ENCODE peak calls at places on chromosomes 12 and 14, in five cellular contexts. J is renal cortical epithelial cell; Y is stimulated activated CD4-positive, alpha-beta T cell treated with anti-CD3 and anti-CD28 coated beads, Interleukin-1b, Interleukin-23, amount 100 ng/mL, for 1 hour; R is BJ; Z is activated naive CD8-positive, alpha-beta T cell treated with anti-CD3 and anti-CD28 coated beads, Interleukin-2, amount 50 U/mL, for 24 hours. M is an unnamed sample.

GRCh38 chr12:101323255-101323654 is 43.4 kb downstream of the UTP20 start:
- DNase-seq in J (no peak), Y (no peak), R (no peak), Z (no peak), M (no peak)

GRCh38 chr14:55841625-55842024 is 261.6 kb downstream of the KTN1 start:
- DNase-seq in J (no peak), Y (no peak), R (no peak), Z (no peak), M (no peak)

GRCh38 chr14:74531467-74531866 is 37.9 kb downstream of the ISCA2 start:
- DNase-seq in J (peak), Y (no peak), R (no peak), Z (no peak), M (peak)

GRCh38 chr12:49233842-49234526 is 30.9 kb upstream of the TUBA1C start:
- DNase-seq in J (no peak), Y (no peak), R (no peak), Z (peak), M (peak)

GRCh38 chr14:45039390-45039789 is 44.5 kb upstream of the PRPF39 start:
- DNase-seq in J (no peak), Y (no peak), R (no peak), Z (no peak), M (no peak)

GRCh38 chr12:30877110-30877875 is 49.3 kb upstream of the TSPAN11 start:
- DNase-seq in J (no peak), Y (no peak), R (no peak), Z (no peak), M (no peak)

GRCh38 chr12:122081108-122081696 is 2.6 kb downstream of the MLXIP start:
- DNase-seq in J (peak), Y (no peak), R (no peak), Z (no peak), M (no peak)

GRCh38 chr14:99624971-99625370 is 20.0 kb upstream of the HHIPL1 start:
- DNase-seq in J (no peak), Y (no peak), R (no peak), Z (no peak), M (peak)

GRCh38 chr12:89156324-89156723 is 196.0 kb downstream of the DUSP6 start:
- DNase-seq in J (no peak), Y (no peak), R (no peak), Z (no peak), M (no peak)

GRCh38 chr14:95516554-95517209 is at the start of gene SYNE3:
- DNase-seq in J (no peak), Y (no peak), R (no peak), Z (peak), M (peak)

GRCh38 chr12:41932470-41932991 is 212.1 kb downstream of the GXYLT1 start:
- DNase-seq in J (peak), Y (no peak), R (no peak), Z (peak), M (peak)

GRCh38 chr14:96711559-96712267 is 85.5 kb upstream of the VRK1 start:
- DNase-seq in J (no peak), Y (no peak), R (no peak), Z (no peak), M (no peak)

GRCh38 chr12:19841451-19841850 is 402.2 kb downstream of the AEBP2 start:
- DNase-seq in J (no peak), Y (no peak), R (no peak), Z (no peak), M (no peak)

GRCh38 chr14:94320243-94320642 is 2.9 kb downstream of the SERPINA6 start:
- DNase-seq in J (peak), Y (no peak), R (no peak), Z (no peak), M (no peak)

GRCh38 chr12:48824112-48824511 is 5.8 kb downstream of the CACNB3 start:
- DNase-seq in J (no peak), Y (no peak), R (no peak), Z (no peak), M (peak)

GRCh38 chr14:90518075-90518940 is 121.5 kb downstream of the CALM1 start:
- DNase-seq in J (no peak), Y (no peak), R (no peak), Z (no peak), M (no peak)

GRCh38 chr12:79452906-79453305 is 237.9 kb downstream of the PAWR start:
- DNase-seq in J (peak), Y (no peak), R (no peak), Z (no peak), M (peak)

GRCh38 chr12:80412343-80412953 is 31.6 kb upstream of the PTPRQ start:
- DNase-seq in J (peak), Y (no peak), R (no peak), Z (no peak), M (no peak)

GRCh38 chr12:58046281-58046680 is 104.9 kb downstream of the ATP23 start:
- DNase-seq in J (no peak), Y (no peak), R (no peak), Z (no peak), M (no peak)

GRCh38 chr14:75303415-75303814 is 24.8 kb downstream of the FOS start:
- DNase-seq in J (peak), Y (no peak), R (no peak), Z (peak), M (peak)

GRCh38 chr12:57889541-57889989 is 43.0 kb upstream of the CTDSP2 start:
- DNase-seq in J (no peak), Y (no peak), R (peak), Z (no peak), M (peak)

GRCh38 chr14:37515761-37516160 is 79.3 kb downstream of the FOXA1 start:
- DNase-seq in J (no peak), Y (no peak), R (no peak), Z (no peak), M (no peak)

GRCh38 chr14:100862793-100863192 is 36.9 kb downstream of the MEG3 start:
- DNase-seq in J (no peak), Y (no peak), R (no peak), Z (no peak), M (no peak)

GRCh38 chr12:124653169-124653931 is 85.9 kb upstream of the NCOR2 start:
- DNase-seq in J (no peak), Y (no peak), R (no peak), Z (no peak), M (no peak)

GRCh38 chr12:3705349-3705675 is 47.6 kb downstream of the CRACR2A start:
- DNase-seq in J (no peak), Y (no peak), R (no peak), Z (no peak), M (no peak)

GRCh38 chr12:121992059-121992879 is 29.4 kb upstream of the BCL7A start:
- DNase-seq in J (peak), Y (peak), R (peak), Z (peak), M (no peak)

GRCh38 chr12:104420868-104421267 is 35.9 kb upstream of the CHST11 start:
- DNase-seq in J (no peak), Y (no peak), R (no peak), Z (no peak), M (no peak)

GRCh38 chr14:75222208-75222701 is 45.8 kb upstream of the TMED10 start:
- DNase-seq in J (peak), Y (no peak), R (no peak), Z (no peak), M (no peak)

GRCh38 chr14:101474563-101475467 is 86.5 kb upstream of the DIO3 start:
- DNase-seq in J (no peak), Y (no peak), R (no peak), Z (no peak), M (peak)

GRCh38 chr12:40907115-40907521 is 214.9 kb downstream of the CNTN1 start:
- DNase-seq in J (peak), Y (no peak), R (no peak), Z (no peak), M (no peak)

GRCh38 chr12:9094512-9095206 is 21.1 kb downstream of the A2M start:
- DNase-seq in J (no peak), Y (no peak), R (no peak), Z (no peak), M (no peak)

GRCh38 chr12:67625004-67625403 is 23.5 kb upstream of the DYRK2 start:
- DNase-seq in J (peak), Y (no peak), R (no peak), Z (no peak), M (no peak)

GRCh38 chr12:21751517-21751916 is 23.0 kb downstream of the KCNJ8 start:
- DNase-seq in J (peak), Y (no peak), R (peak), Z (no peak), M (no peak)

GRCh38 chr12:4584281-4584680 is 22.3 kb downstream of the DYRK4 start:
- DNase-seq in J (no peak), Y (no peak), R (no peak), Z (no peak), M (no peak)

GRCh38 chr12:6818246-6819006 is 3.2 kb upstream of the GPR162 start:
- DNase-seq in J (no peak), Y (no peak), R (no peak), Z (no peak), M (peak)

GRCh38 chr12:26863515-26863914 is 30.5 kb upstream of the ITPR2 start:
- DNase-seq in J (no peak), Y (no peak), R (no peak), Z (no peak), M (no peak)

M was measured in endodermal cell.